ENCODE peak calls at places on chromosomes 3 and 15, in four cellular contexts. M is transverse colon, T is endothelial cell, L is GM06990. N is an unnamed sample.

GRCh38 chr3:195718477-195718984 is 2.2 kb upstream of the MUC20 start:
- DNase-seq in M (no peak), L (no peak), T (no peak), N (no peak)

GRCh38 chr3:71436337-71436736 is 147.2 kb downstream of the FOXP1 start:
- DNase-seq in M (no peak), L (no peak), T (no peak), N (no peak)

GRCh38 chr15:37819191-37819590 is 115.2 kb upstream of the TMCO5A start:
- DNase-seq in T (no peak), L (no peak), M (no peak), N (no peak)

GRCh38 chr15:86079491-86080266 is at the start of gene AGBL1:
- DNase-seq in M (no peak), L (no peak), T (no peak), N (no peak)

GRCh38 chr3:56691165-56692000 is 8.3 kb upstream of the TASOR start:
- DNase-seq in M (no peak), L (no peak), T (no peak), N (no peak)

GRCh38 chr15:78685157-78685830 is 44.3 kb upstream of the CHRNB4 start:
- DNase-seq in M (no peak), T (no peak), L (no peak), N (no peak)

GRCh38 chr3:105401691-105402149 is 35.0 kb downstream of the ALCAM start:
- DNase-seq in T (no peak), M (no peak), L (no peak), N (no peak)

GRCh38 chr3:5258526-5258925 is 71.0 kb downstream of the EDEM1 start:
- DNase-seq in T (no peak), L (no peak), M (no peak), N (no peak)

GRCh38 chr3:45509038-45509767 is 85.3 kb upstream of the LIMD1 start:
- DNase-seq in L (no peak), M (no peak), T (no peak), N (no peak)

GRCh38 chr3:160183375-160184076 is 41.7 kb upstream of the C3orf80 start:
- DNase-seq in M (no peak), T (no peak), L (no peak), N (no peak)

DNA sequence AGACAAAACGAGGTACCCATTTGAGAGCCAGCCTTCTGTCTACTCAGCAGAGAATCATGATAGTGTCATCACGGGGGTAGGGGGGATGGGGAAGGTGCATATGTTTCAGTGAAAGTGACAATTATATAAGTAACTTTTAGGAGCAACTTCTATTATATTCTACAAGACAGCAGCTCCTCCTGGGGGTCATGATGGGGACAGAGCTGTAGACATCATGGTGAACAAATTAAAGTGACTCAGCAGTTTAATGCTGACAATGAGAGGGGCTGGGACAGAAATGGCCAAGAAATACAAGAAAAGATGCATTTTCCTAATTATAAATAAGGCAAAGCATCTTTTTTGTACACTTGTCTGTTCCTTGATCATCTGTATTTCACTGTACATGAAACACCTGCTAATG is 11.8 kb downstream of the CAPN3 start:
- DNase-seq in L (no peak), M (no peak), T (no peak), N (no peak)
- TF ChIP-seq CTCF in L (no peak), M (no peak), T (no peak), N (no peak)

GRCh38 chr3:9915252-9916141 is 1.4 kb upstream of the IL17RC start:
- DNase-seq in M (peak; percentile 77), T (peak; percentile 66), L (peak; percentile 35), N (no peak)
- TF ChIP-seq CTCF in M (peak; percentile 54), T (no peak), L (no peak), N (peak; percentile 45)

GRCh38 chr15:67850995-67851535 is 11.2 kb upstream of the RNU6-1 start:
- DNase-seq in M (no peak), T (no peak), L (no peak), N (no peak)

GRCh38 chr15:67853454-67853853 is 13.6 kb upstream of the RNU6-1 start:
- DNase-seq in T (no peak), L (no peak), M (no peak), N (no peak)

GRCh38 chr15:67854358-67854757 is 14.5 kb upstream of the RNU6-1 start:
- DNase-seq in M (no peak), L (no peak), T (no peak), N (no peak)

GRCh38 chr15:67850336-67850735 is 10.5 kb upstream of the RNU6-1 start:
- DNase-seq in T (no peak), M (no peak), L (no peak), N (no peak)

GRCh38 chr15:67852433-67852832 is 12.6 kb upstream of the RNU6-1 start:
- DNase-seq in L (no peak), M (no peak), T (no peak), N (no peak)
- TF ChIP-seq CTCF in L (no peak), M (no peak), T (no peak), N (no peak)

GRCh38 chr15:45378149-45378912 is at the start of gene GATM:
- DNase-seq in M (peak; percentile 79), L (peak; percentile 87), T (peak; percentile 68), N (peak; percentile 94)
- TF ChIP-seq CTCF in M (peak; percentile 66), L (peak; percentile 23), T (peak; percentile 31), N (no peak)

GRCh38 chr15:50150851-50151250 is 31.1 kb upstream of the SLC27A2 start:
- DNase-seq in T (no peak), L (no peak), M (no peak), N (no peak)

GRCh38 chr15:50149090-50149489 is 30.1 kb upstream of the ATP8B4 start:
- DNase-seq in T (no peak), M (no peak), L (no peak), N (no peak)

GRCh38 chr15:50150349-50150748 is 31.3 kb upstream of the ATP8B4 start:
- DNase-seq in L (no peak), T (no peak), M (no peak), N (no peak)

GRCh38 chr15:50146661-50147060 is 27.6 kb upstream of the ATP8B4 start:
- DNase-seq in L (no peak), T (no peak), M (no peak), N (no peak)

DNA sequence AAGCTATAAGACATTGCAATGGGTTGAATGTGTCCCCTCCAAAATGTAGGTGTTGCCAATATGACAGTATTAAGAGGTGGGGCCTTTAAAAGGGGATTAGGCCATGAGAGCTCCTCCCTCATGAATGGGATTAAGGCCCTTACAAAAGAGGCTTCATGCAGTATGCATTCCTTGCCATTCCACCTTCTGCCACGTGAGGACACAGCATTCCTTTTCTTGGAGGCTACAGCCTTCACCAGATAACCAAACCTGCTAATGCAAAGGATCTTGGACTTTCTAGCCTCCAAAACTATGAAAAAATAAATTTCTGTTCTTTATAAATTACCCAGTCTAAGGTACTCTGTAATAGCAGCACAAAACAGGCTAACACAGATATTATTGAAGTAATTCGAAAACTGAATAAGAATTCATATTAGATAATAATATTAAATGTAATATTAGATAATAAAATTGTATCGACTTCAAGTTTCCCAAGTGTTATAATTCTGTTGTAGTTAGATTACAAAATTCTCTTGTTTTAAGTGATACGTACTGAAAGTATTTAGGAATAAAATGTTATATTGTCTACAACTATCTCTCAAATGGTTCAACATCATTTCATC is 29.4 kb upstream of the ATP8B4 start:
- DNase-seq in T (peak; percentile 54), M (peak; percentile 52), L (no peak), N (no peak)
- TF ChIP-seq CTCF in T (peak; percentile 40), M (peak; percentile 57), L (peak; percentile 19), N (peak; percentile 50)